ENCODE peak calls at places on chromosomes 13 and 19, in six cellular contexts. F, O, L, X, C and J are unnamed samples.

GRCh38 chr19:17797397-17798201 is 2.7 kb downstream of the B3GNT3 start:
- DNase-seq in F (no peak), O (no peak), L (no peak), X (peak), C (peak), J (no peak)

GRCh38 chr19:55251296-55252081 is 7.3 kb downstream of the PPP6R1 start:
- DNase-seq in F (no peak), O (no peak), L (no peak), X (peak), C (no peak), J (peak)

GRCh38 chr19:49097453-49098288 is 12.4 kb downstream of the SNRNP70 start:
- DNase-seq in F (peak), O (no peak), L (peak), X (peak), C (peak), J (peak)

GRCh38 chr13:42991892-42992584 is at the start of gene EPSTI1:
- DNase-seq in F (peak), O (peak), L (no peak), X (peak), C (peak), J (peak)

GRCh38 chr19:48490980-48491792 is 20.4 kb downstream of the LMTK3 start:
- DNase-seq in F (peak), O (no peak), L (no peak), X (no peak), C (peak), J (no peak)

GRCh38 chr19:18322318-18322758 is 538 bp downstream of the LSM4 start:
- DNase-seq in F (peak), O (no peak), L (no peak), X (peak), C (no peak), J (peak)

GRCh38 chr19:16436780-16437179 is 35.0 kb downstream of the EPS15L1 start:
- DNase-seq in F (no peak), O (no peak), L (no peak), X (no peak), C (no peak), J (no peak)

GRCh38 chr19:14363203-14364097 is 17.8 kb upstream of the ADGRE5 start:
- DNase-seq in F (peak), O (peak), L (no peak), X (peak), C (peak), J (peak)

GRCh38 chr19:30226464-30227070 is 145.6 kb upstream of the ZNF536 start:
- DNase-seq in F (no peak), O (no peak), L (no peak), X (peak), C (no peak), J (no peak)

GRCh38 chr13:51520524-51520923 is 63.7 kb upstream of the WDFY2 start:
- DNase-seq in F (no peak), O (no peak), L (no peak), X (peak), C (no peak), J (no peak)

GRCh38 chr13:38685974-38686571 is 804 bp upstream of the FREM2 start:
- DNase-seq in F (peak), O (no peak), L (no peak), X (peak), C (peak), J (no peak)

GRCh38 chr13:35157143-35157755 is 215.2 kb downstream of the NBEA start:
- DNase-seq in F (peak), O (no peak), L (no peak), X (peak), C (peak), J (peak)

GRCh38 chr19:39084732-39085080 is 538 bp downstream of the ACP7 start:
- DNase-seq in F (no peak), O (no peak), L (no peak), X (no peak), C (no peak), J (no peak)

GRCh38 chr13:46077260-46077659 is 24.7 kb upstream of the ZC3H13 start:
- DNase-seq in F (no peak), O (no peak), L (no peak), X (no peak), C (no peak), J (no peak)

GRCh38 chr19:14337510-14337909 is 43.7 kb upstream of the ADGRE5 start:
- DNase-seq in F (no peak), O (no peak), L (no peak), X (no peak), C (no peak), J (peak)

GRCh38 chr13:50119593-50119992 is 104.3 kb downstream of the KCNRG start:
- DNase-seq in F (peak), O (no peak), L (no peak), X (no peak), C (no peak), J (no peak)

GRCh38 chr19:32372726-32373613 is 27.6 kb downstream of the ZNF507 start:
- DNase-seq in F (no peak), O (no peak), L (no peak), X (peak), C (no peak), J (no peak)

GRCh38 chr19:44401787-44402115 is 343 bp upstream of the ZNF285 start:
- DNase-seq in F (no peak), O (no peak), L (no peak), X (no peak), C (no peak), J (no peak)

GRCh38 chr13:72304121-72304745 is 423.2 kb downstream of the MZT1 start:
- DNase-seq in F (no peak), O (no peak), L (no peak), X (peak), C (no peak), J (no peak)

GRCh38 chr19:16002380-16002779 is 53.6 kb downstream of the OR10H4 start:
- DNase-seq in F (no peak), O (no peak), L (no peak), X (no peak), C (no peak), J (no peak)

GRCh38 chr19:19021115-19021514 is 12.2 kb downstream of the SUGP2 start:
- DNase-seq in F (no peak), O (no peak), L (no peak), X (peak), C (no peak), J (no peak)

GRCh38 chr19:56538761-56539263 is at the start of gene ZFP28:
- DNase-seq in F (no peak), O (peak), L (no peak), X (no peak), C (peak), J (no peak)

GRCh38 chr13:79709526-79709925 is 228.6 kb downstream of the NDFIP2 start:
- DNase-seq in F (no peak), O (no peak), L (no peak), X (peak), C (no peak), J (no peak)

GRCh38 chr13:43686557-43686956 is 100.2 kb downstream of the ENOX1 start:
- DNase-seq in F (no peak), O (no peak), L (no peak), X (peak), C (peak), J (no peak)

GRCh38 chr13:109213714-109214113 is 572.7 kb downstream of the IRS2 start:
- DNase-seq in F (no peak), O (no peak), L (no peak), X (no peak), C (no peak), J (no peak)

GRCh38 chr13:96091164-96091931 is 1.4 kb downstream of the HS6ST3 start:
- DNase-seq in F (peak), O (peak), L (no peak), X (no peak), C (peak), J (peak)

GRCh38 chr13:52447815-52448552 is 2.5 kb downstream of the VPS36 start:
- DNase-seq in F (no peak), O (no peak), L (no peak), X (peak), C (no peak), J (peak)

GRCh38 chr13:77330009-77330471 is 3.1 kb upstream of the MYCBP2 start:
- DNase-seq in F (no peak), O (no peak), L (no peak), X (no peak), C (no peak), J (peak)

GRCh38 chr19:8696993-8697392 is 1.6 kb downstream of the ACTL9 start:
- DNase-seq in F (no peak), O (no peak), L (no peak), X (no peak), C (no peak), J (no peak)

GRCh38 chr19:708154-709141 is at the start of gene PALM:
- DNase-seq in F (peak), O (no peak), L (no peak), X (no peak), C (no peak), J (peak)

GRCh38 chr19:49224856-49225255 is 67.3 kb downstream of the TRPM4 start:
- DNase-seq in F (peak), O (no peak), L (no peak), X (peak), C (peak), J (peak)

GRCh38 chr13:22939157-22939556 is 241.6 kb upstream of the SGCG start:
- DNase-seq in F (no peak), O (no peak), L (no peak), X (no peak), C (no peak), J (no peak)

GRCh38 chr13:110294146-110294545 is 12.8 kb downstream of the COL4A1 start:
- DNase-seq in F (no peak), O (no peak), L (no peak), X (no peak), C (no peak), J (no peak)

GRCh38 chr19:6241680-6242079 is 38.1 kb downstream of the MLLT1 start:
- DNase-seq in F (no peak), O (peak), L (peak), X (no peak), C (no peak), J (no peak)